ENCODE peak calls at places on chromosomes 3 and 15, in six cellular contexts. W, N, H, F, S and Y are unnamed samples.

GRCh38 chr15:42994546-42994945 is 74.0 kb upstream of the TTBK2 start:
- DNase-seq in W (no peak), N (peak; percentile 59), H (no peak), F (peak; percentile 67), S (peak; percentile 23), Y (peak; percentile 73)

GRCh38 chr3:69212411-69213160 is 90.2 kb upstream of the LMOD3 start:
- DNase-seq in W (no peak), N (peak; percentile 84), H (peak; percentile 63), F (peak; percentile 62), S (peak; percentile 92), Y (peak; percentile 88)

GRCh38 chr3:20185364-20185732 is 658 bp downstream of the SGO1 start:
- DNase-seq in W (no peak), N (peak; percentile 48), H (no peak), F (peak; percentile 8), S (peak; percentile 42), Y (peak; percentile 44)

GRCh38 chr15:90082140-90082713 is 20.0 kb downstream of the IDH2 start:
- DNase-seq in W (no peak), N (no peak), H (no peak), F (no peak), S (no peak), Y (no peak)

GRCh38 chr15:71686221-71687050 is 123.9 kb upstream of the NR2E3 start:
- DNase-seq in W (no peak), N (no peak), H (no peak), F (no peak), S (no peak), Y (no peak)

GRCh38 chr15:68204776-68205557 is at the start of gene CALML4:
- DNase-seq in W (no peak), N (peak; percentile 59), H (peak; percentile 74), F (no peak), S (no peak), Y (no peak)

GRCh38 chr3:51343918-51344687 is 41.0 kb upstream of the MANF start:
- DNase-seq in W (peak; percentile 53), N (peak; percentile 89), H (peak; percentile 56), F (peak; percentile 78), S (peak; percentile 81), Y (peak; percentile 86)

GRCh38 chr3:8805774-8806173 is 36.4 kb upstream of the OXTR start:
- DNase-seq in W (no peak), N (no peak), H (no peak), F (no peak), S (peak; percentile 60), Y (no peak)

GRCh38 chr15:74528876-74529275 is 12.1 kb upstream of the ARID3B start:
- DNase-seq in W (no peak), N (no peak), H (no peak), F (no peak), S (no peak), Y (no peak)

GRCh38 chr3:56702487-56703315 is 19.6 kb upstream of the TASOR start:
- DNase-seq in W (peak; percentile 61), N (peak; percentile 82), H (peak; percentile 63), F (peak; percentile 76), S (peak; percentile 52), Y (peak; percentile 72)

GRCh38 chr15:80211976-80212375 is 40.0 kb downstream of the CTXND1 start:
- DNase-seq in W (no peak), N (no peak), H (no peak), F (no peak), S (peak; percentile 79), Y (no peak)

GRCh38 chr3:148077318-148077923 is 620.3 kb upstream of the AGTR1 start:
- DNase-seq in W (peak; percentile 26), N (peak; percentile 51), H (peak; percentile 6), F (peak; percentile 28), S (peak; percentile 21), Y (peak; percentile 33)

GRCh38 chr15:63909819-63910437 is 76.2 kb upstream of the HERC1 start:
- DNase-seq in W (no peak), N (peak; percentile 80), H (no peak), F (peak; percentile 53), S (no peak), Y (peak; percentile 23)

GRCh38 chr3:127706785-127707351 is 34.1 kb downstream of the ABTB1 start:
- DNase-seq in W (no peak), N (no peak), H (no peak), F (no peak), S (no peak), Y (no peak)
- H3K9ac ChIP-seq in W (no peak overlapping the region), N (no peak overlapping the region), H (no peak overlapping the region), F (no peak overlapping the region), S (no peak overlapping the region), Y (no peak overlapping the region)

GRCh38 chr3:71536376-71536965 is 47.1 kb downstream of the FOXP1 start:
- DNase-seq in W (no peak), N (peak; percentile 83), H (no peak), F (peak; percentile 86), S (peak; percentile 51), Y (peak; percentile 90)
- H3K9ac ChIP-seq in W (no peak overlapping the region), N (peak overlapping the region; percentile 71), H (no peak overlapping the region), F (peak overlapping the region; percentile 14), S (no peak overlapping the region), Y (peak overlapping the region; percentile 56)

GRCh38 chr3:7205535-7206331 is 344.8 kb downstream of the GRM7 start:
- DNase-seq in W (no peak), N (no peak), H (no peak), F (no peak), S (peak; percentile 38), Y (peak; percentile 34)
- H3K9ac ChIP-seq in W (no peak overlapping the region), N (no peak overlapping the region), H (no peak overlapping the region), F (no peak overlapping the region), S (no peak overlapping the region), Y (peak overlapping the region; percentile 61)

GRCh38 chr3:195906865-195907729 is 1.3 kb downstream of the TNK2 start:
- DNase-seq in W (no peak), N (no peak), H (no peak), F (peak; percentile 19), S (peak; percentile 66), Y (peak; percentile 29)
- H3K9ac ChIP-seq in W (peak overlapping the region; percentile 64), N (no peak overlapping the region), H (no peak overlapping the region), F (no peak overlapping the region), S (peak overlapping the region; percentile 76), Y (no peak overlapping the region)

GRCh38 chr15:67087507-67088172 is 22.2 kb downstream of the SMAD3 start:
- DNase-seq in W (no peak), N (no peak), H (no peak), F (no peak), S (no peak), Y (no peak)
- H3K9ac ChIP-seq in W (peak overlapping the region; percentile 11), N (no peak overlapping the region), H (no peak overlapping the region), F (no peak overlapping the region), S (no peak overlapping the region), Y (no peak overlapping the region)

GRCh38 chr3:194082596-194083220 is 53.2 kb upstream of the HES1 start:
- DNase-seq in W (no peak), N (peak; percentile 65), H (no peak), F (peak; percentile 13), S (no peak), Y (peak; percentile 89)

GRCh38 chr3:194083253-194084224 is 52.4 kb upstream of the HES1 start:
- DNase-seq in W (no peak), N (no peak), H (no peak), F (no peak), S (no peak), Y (peak; percentile 37)

GRCh38 chr3:194081826-194082225 is 54.1 kb upstream of the HES1 start:
- DNase-seq in W (no peak), N (no peak), H (no peak), F (no peak), S (no peak), Y (no peak)

GRCh38 chr3:194086251-194087075 is 49.5 kb upstream of the HES1 start:
- DNase-seq in W (no peak), N (no peak), H (no peak), F (no peak), S (no peak), Y (peak; percentile 34)

DNA sequence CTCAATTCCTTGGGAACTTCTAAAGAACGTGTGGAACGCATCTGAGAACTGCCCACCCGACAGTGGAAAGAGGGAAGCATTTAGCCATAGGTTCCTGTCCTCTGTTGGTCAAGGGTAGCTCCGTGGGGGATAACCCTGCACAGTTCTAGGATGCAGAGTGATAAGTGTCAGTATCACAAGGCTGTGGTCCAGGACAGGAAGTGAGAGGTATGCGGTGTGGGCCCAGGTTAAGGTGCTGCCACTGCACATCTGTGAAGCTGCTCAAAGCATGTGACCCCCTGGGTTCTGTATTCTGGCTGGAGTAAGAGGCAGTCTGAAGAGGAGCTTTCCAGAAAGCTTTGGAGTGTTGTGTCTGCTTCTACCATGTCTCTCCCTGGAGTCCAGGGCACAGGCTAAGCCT is 51.7 kb upstream of the HES1 start:
- DNase-seq in W (no peak), N (no peak), H (no peak), F (no peak), S (no peak), Y (no peak)
- H3K9ac ChIP-seq in W (no peak overlapping the region), N (no peak overlapping the region), H (no peak overlapping the region), F (no peak overlapping the region), S (no peak overlapping the region), Y (no peak overlapping the region)